ENCODE peak calls at places on chromosomes 1 and 21, in four cellular contexts. U, C, D and Y are unnamed samples.

GRCh38 chr1:6208723-6209660 is 3.1 kb downstream of the RNF207 start:
- DNase-seq in C (no peak), D (no peak), U (peak; percentile 76), Y (no peak)

GRCh38 chr21:35227774-35228173 is 178.7 kb upstream of the RUNX1 start:
- DNase-seq in C (no peak), D (no peak), U (no peak), Y (no peak)

GRCh38 chr1:157439318-157439954 is 112.9 kb downstream of the FCRL5 start:
- DNase-seq in U (no peak), D (no peak), C (no peak), Y (no peak)

GRCh38 chr21:42097860-42098259 is 26.7 kb downstream of the UMODL1 start:
- DNase-seq in C (peak; percentile 58), D (peak; percentile 69), U (no peak), Y (peak; percentile 89)

GRCh38 chr1:151898519-151898991 is 10.8 kb downstream of the THEM4 start:
- DNase-seq in U (no peak), C (no peak), D (peak; percentile 70), Y (no peak)

GRCh38 chr1:147238053-147238902 is 4.2 kb upstream of the CHD1L start:
- DNase-seq in U (no peak), C (no peak), D (no peak), Y (no peak)

GRCh38 chr1:58789322-58789856 is 5.5 kb upstream of the JUN start:
- DNase-seq in D (peak; percentile 18), C (no peak), U (no peak), Y (no peak)

GRCh38 chr1:55204997-55205396 is 10.2 kb downstream of the USP24 start:
- DNase-seq in D (no peak), C (no peak), U (no peak), Y (no peak)

GRCh38 chr1:248695451-248696132 is 7.0 kb downstream of the OR14I1 start:
- DNase-seq in D (no peak), U (no peak), C (no peak), Y (no peak)

GRCh38 chr1:8718878-8719361 is 98.5 kb downstream of the RERE start:
- DNase-seq in D (no peak), U (no peak), C (no peak), Y (no peak)

GRCh38 chr21:41678944-41679343 is 87.9 kb downstream of the RIPK4 start:
- DNase-seq in U (peak; percentile 95), C (peak; percentile 62), D (peak; percentile 96), Y (peak; percentile 93)

GRCh38 chr1:20660363-20661234 is 570 bp downstream of the DDOST start:
- DNase-seq in D (no peak), C (no peak), U (no peak), Y (no peak)

GRCh38 chr1:30915491-30916230 is 7.1 kb upstream of the SDC3 start:
- DNase-seq in D (no peak), U (peak; percentile 58), C (no peak), Y (peak; percentile 69)

GRCh38 chr1:223216074-223216473 is 73.0 kb upstream of the TLR5 start:
- DNase-seq in U (no peak), C (no peak), D (no peak), Y (no peak)

GRCh38 chr1:231387770-231388669 is 34.1 kb downstream of the EGLN1 start:
- DNase-seq in C (no peak), D (no peak), U (no peak), Y (no peak)

GRCh38 chr1:229003233-229004031 is 267.5 kb upstream of the RAB4A start:
- DNase-seq in D (no peak), U (no peak), C (no peak), Y (no peak)

GRCh38 chr1:43704838-43705237 is 2.5 kb upstream of the ST3GAL3 start:
- DNase-seq in U (no peak), C (no peak), D (no peak), Y (no peak)

GRCh38 chr1:19605884-19606442 is 38.1 kb upstream of the NBL1 start:
- DNase-seq in D (no peak), U (no peak), C (no peak), Y (no peak)

GRCh38 chr1:6489799-6490180 is 1.7 kb downstream of the PLEKHG5 start:
- DNase-seq in C (peak; percentile 42), D (peak; percentile 79), U (peak; percentile 88), Y (peak; percentile 75)

GRCh38 chr1:150192012-150192411 is 42.3 kb downstream of the PLEKHO1 start:
- DNase-seq in D (peak; percentile 16), C (no peak), U (no peak), Y (no peak)

GRCh38 chr1:37828410-37829074 is 20.5 kb upstream of the YRDC start:
- DNase-seq in U (no peak), C (no peak), D (no peak), Y (no peak)
- H3K36me3 ChIP-seq in U (peaks cover 57% of the 10 kb centered on the region), C (no peaks in the 10 kb centered on the region), D (peaks cover 22% of the 10 kb centered on the region), Y (peaks cover 8% of the 10 kb centered on the region)

DNA sequence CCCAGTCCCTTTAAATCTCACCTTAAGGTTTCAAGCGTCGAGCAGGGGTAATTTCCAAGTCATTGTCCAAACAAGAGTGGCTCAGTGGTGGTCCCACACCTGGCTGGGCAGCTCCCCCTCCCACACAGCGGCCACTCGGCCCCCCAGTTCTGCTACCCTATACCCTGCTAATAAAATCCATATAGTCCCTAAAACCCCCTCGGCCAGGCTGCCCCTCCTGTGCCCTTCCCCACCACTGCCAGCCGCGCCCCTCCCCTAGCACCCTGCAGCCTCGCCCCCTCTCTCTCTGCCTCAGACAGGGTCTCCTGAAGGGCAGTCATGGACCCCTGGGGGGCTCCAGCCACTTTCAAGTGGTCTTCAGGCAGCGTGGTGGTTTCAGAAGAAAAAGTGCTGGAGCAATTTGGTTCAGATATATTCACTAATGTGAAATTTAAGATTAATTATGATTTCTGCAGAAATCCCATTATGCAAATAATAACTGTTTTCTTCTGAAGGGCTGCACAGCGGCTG is 34.2 kb upstream of the TTC34 start:
- DNase-seq in D (no peak), U (no peak), C (no peak), Y (peak; percentile 31)
- H3K27me3 ChIP-seq in D (peaks cover 91% of the 10 kb centered on the region), U (peaks cover 5% of the 10 kb centered on the region), C (no peaks in the 10 kb centered on the region), Y (no peaks in the 10 kb centered on the region)

GRCh38 chr1:163381487-163382184 is 59.9 kb downstream of the NUF2 start:
- DNase-seq in D (no peak), U (no peak), C (no peak), Y (no peak)

GRCh38 chr1:163379801-163380200 is 58.0 kb downstream of the NUF2 start:
- DNase-seq in U (no peak), C (no peak), D (no peak), Y (no peak)

GRCh38 chr1:163372576-163372975 is 50.8 kb downstream of the NUF2 start:
- DNase-seq in C (no peak), U (no peak), D (no peak), Y (no peak)

DNA sequence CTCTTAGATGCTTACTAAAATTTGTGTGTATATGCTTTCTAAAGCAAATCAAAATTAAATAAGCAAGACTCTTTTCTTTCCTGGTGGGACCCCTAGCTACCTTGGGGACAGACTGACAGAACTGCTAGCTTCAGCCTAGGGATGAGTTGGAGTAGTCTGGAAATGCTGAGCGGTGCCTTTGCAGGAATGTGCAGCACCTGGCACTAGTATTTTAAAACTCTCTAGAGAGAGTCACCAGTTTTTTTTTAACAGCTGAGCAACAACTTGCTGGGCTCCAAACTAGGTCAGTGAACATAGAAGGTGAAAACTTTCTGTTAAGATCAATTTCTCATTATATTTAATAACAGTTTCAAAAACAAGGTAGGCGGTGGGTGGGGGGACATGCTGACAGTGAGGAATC is 56.8 kb downstream of the NUF2 start:
- DNase-seq in C (no peak), U (no peak), D (no peak), Y (no peak)
- H3K36me3 ChIP-seq in C (no peaks in the 10 kb centered on the region), U (no peaks in the 10 kb centered on the region), D (no peaks in the 10 kb centered on the region), Y (no peaks in the 10 kb centered on the region)

DNA sequence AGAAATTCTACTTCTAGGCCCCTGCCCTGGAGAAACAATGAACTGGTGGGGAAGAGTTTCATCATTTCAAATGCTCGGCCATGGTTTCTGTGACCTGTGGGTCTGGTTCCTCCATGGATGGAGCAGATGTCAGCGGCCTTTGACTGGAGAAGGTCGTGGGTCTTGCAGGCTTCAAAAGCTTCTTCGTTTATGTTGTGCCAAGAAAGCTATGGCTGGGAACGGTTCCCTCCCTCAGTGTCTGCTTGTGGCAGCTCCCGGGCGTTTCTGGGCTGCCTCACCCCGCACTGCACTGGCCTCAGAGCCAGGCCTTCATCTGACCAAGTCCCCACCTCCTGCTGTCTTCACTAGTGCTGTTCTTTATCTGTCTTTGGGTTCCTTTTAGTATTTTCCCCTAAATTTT is 46.4 kb upstream of the POFUT2 start:
- DNase-seq in U (peak; percentile 51), D (no peak), C (no peak), Y (no peak)
- H3K27me3 ChIP-seq in U (no peaks in the 10 kb centered on the region), D (no peaks in the 10 kb centered on the region), C (no peaks in the 10 kb centered on the region), Y (no peaks in the 10 kb centered on the region)

DNA sequence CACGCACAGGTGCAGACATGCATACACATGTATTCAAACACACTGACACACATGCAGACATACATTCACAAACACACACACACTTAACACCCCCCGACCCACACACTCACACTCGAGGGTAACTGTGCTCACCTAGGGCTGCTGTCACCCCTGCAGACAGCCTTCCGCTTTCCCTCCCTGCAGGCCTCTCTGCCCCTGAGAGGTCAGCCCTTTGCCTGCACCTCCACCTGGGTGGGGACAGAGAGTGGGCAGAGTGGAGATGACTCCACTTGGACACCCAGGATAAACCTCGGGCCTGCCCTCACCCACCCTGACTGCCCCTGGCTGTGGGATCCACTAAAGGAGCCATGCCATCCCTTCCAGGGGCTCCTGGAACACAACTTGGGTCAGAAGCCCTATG is 264.3 kb downstream of the PTPRU start:
- DNase-seq in D (no peak), C (no peak), U (no peak), Y (no peak)
- H3K36me3 ChIP-seq in D (no peaks in the 10 kb centered on the region), C (no peaks in the 10 kb centered on the region), U (no peaks in the 10 kb centered on the region), Y (no peaks in the 10 kb centered on the region)

GRCh38 chr1:205870236-205870635 is 20.3 kb upstream of the PM20D1 start:
- DNase-seq in D (no peak), C (no peak), U (no peak), Y (no peak)
- H3K27me3 ChIP-seq in D (no peaks in the 10 kb centered on the region), C (no peaks in the 10 kb centered on the region), U (no peaks in the 10 kb centered on the region), Y (no peaks in the 10 kb centered on the region)

GRCh38 chr1:77565321-77565720 is 117.1 kb downstream of the ZZZ3 start:
- DNase-seq in D (no peak), C (no peak), U (no peak), Y (no peak)
- H3K36me3 ChIP-seq in D (peaks cover 50% of the 10 kb centered on the region), C (no peaks in the 10 kb centered on the region), U (peaks cover 61% of the 10 kb centered on the region), Y (peaks cover 4% of the 10 kb centered on the region)